ENCODE peak calls at places on chromosomes 2 and 18, in ten cellular contexts. One of them, this sample, is unnamed.

GRCh38 chr2:2542316-2542715 is 211.2 kb upstream of the MYT1L start:
- DNase-seq in ovary: no peak
- DNase-seq in effector memory CD8-positive, alpha-beta T cell: no peak
- DNase-seq in kidney tubule cell: no peak
- DNase-seq in NCI-H510A: no peak
- DNase-seq in T-cell: no peak
- DNase-seq in left cardiac atrium: no peak
- DNase-seq in Calu3: no peak
- DNase-seq in Panc1: no peak
- DNase-seq in SJSA1: no peak
- DNase-seq in this sample: no peak

GRCh38 chr2:241858206-241859016 is at the start of gene PDCD1:
- DNase-seq in ovary: peak; percentile 74
- DNase-seq in NCI-H510A: no peak
- DNase-seq in Calu3: peak; percentile 31
- DNase-seq in Panc1: no peak
- DNase-seq in kidney tubule cell: peak; percentile 50
- DNase-seq in T-cell: peak; percentile 47
- DNase-seq in SJSA1: no peak
- DNase-seq in left cardiac atrium: peak; percentile 50
- DNase-seq in effector memory CD8-positive, alpha-beta T cell: no peak
- DNase-seq in this sample: no peak

GRCh38 chr2:120228503-120228902 is 5.3 kb upstream of the TMEM185B start:
- DNase-seq in left cardiac atrium: no peak
- DNase-seq in NCI-H510A: no peak
- DNase-seq in Calu3: no peak
- DNase-seq in effector memory CD8-positive, alpha-beta T cell: no peak
- DNase-seq in kidney tubule cell: peak; percentile 34
- DNase-seq in ovary: no peak
- DNase-seq in Panc1: no peak
- DNase-seq in SJSA1: no peak
- DNase-seq in T-cell: no peak
- DNase-seq in this sample: peak; percentile 25

GRCh38 chr2:21281876-21282514 is 158.2 kb downstream of the TDRD15 start:
- DNase-seq in Panc1: no peak
- DNase-seq in SJSA1: no peak
- DNase-seq in T-cell: no peak
- DNase-seq in kidney tubule cell: no peak
- DNase-seq in Calu3: no peak
- DNase-seq in left cardiac atrium: no peak
- DNase-seq in NCI-H510A: no peak
- DNase-seq in effector memory CD8-positive, alpha-beta T cell: no peak
- DNase-seq in ovary: no peak
- DNase-seq in this sample: no peak

GRCh38 chr18:13581055-13581454 is 145.3 kb downstream of the FAM210A start:
- DNase-seq in ovary: no peak
- DNase-seq in left cardiac atrium: no peak
- DNase-seq in Calu3: no peak
- DNase-seq in T-cell: no peak
- DNase-seq in SJSA1: no peak
- DNase-seq in kidney tubule cell: no peak
- DNase-seq in Panc1: no peak
- DNase-seq in effector memory CD8-positive, alpha-beta T cell: no peak
- DNase-seq in NCI-H510A: no peak
- DNase-seq in this sample: no peak

GRCh38 chr2:197209742-197210408 is 100.7 kb downstream of the ANKRD44 start:
- DNase-seq in effector memory CD8-positive, alpha-beta T cell: no peak
- DNase-seq in ovary: no peak
- DNase-seq in left cardiac atrium: no peak
- DNase-seq in Panc1: no peak
- DNase-seq in kidney tubule cell: peak; percentile 94
- DNase-seq in Calu3: peak; percentile 62
- DNase-seq in T-cell: no peak
- DNase-seq in NCI-H510A: no peak
- DNase-seq in SJSA1: no peak
- DNase-seq in this sample: peak; percentile 39

GRCh38 chr2:15363142-15363541 is 198.0 kb downstream of the NBAS start:
- DNase-seq in Panc1: no peak
- DNase-seq in Calu3: no peak
- DNase-seq in effector memory CD8-positive, alpha-beta T cell: no peak
- DNase-seq in T-cell: no peak
- DNase-seq in left cardiac atrium: no peak
- DNase-seq in ovary: no peak
- DNase-seq in NCI-H510A: no peak
- DNase-seq in kidney tubule cell: peak; percentile 67
- DNase-seq in SJSA1: no peak
- DNase-seq in this sample: no peak

GRCh38 chr2:74048147-74048546 is 63.4 kb downstream of the TET3 start:
- DNase-seq in left cardiac atrium: no peak
- DNase-seq in ovary: no peak
- DNase-seq in Panc1: no peak
- DNase-seq in SJSA1: no peak
- DNase-seq in Calu3: no peak
- DNase-seq in T-cell: no peak
- DNase-seq in NCI-H510A: no peak
- DNase-seq in kidney tubule cell: no peak
- DNase-seq in effector memory CD8-positive, alpha-beta T cell: no peak
- DNase-seq in this sample: no peak

GRCh38 chr2:128341621-128342020 is 23.0 kb upstream of the HS6ST1 start:
- DNase-seq in NCI-H510A: no peak
- DNase-seq in Calu3: no peak
- DNase-seq in SJSA1: no peak
- DNase-seq in kidney tubule cell: no peak
- DNase-seq in Panc1: no peak
- DNase-seq in left cardiac atrium: no peak
- DNase-seq in effector memory CD8-positive, alpha-beta T cell: no peak
- DNase-seq in T-cell: no peak
- DNase-seq in ovary: no peak
- DNase-seq in this sample: no peak

GRCh38 chr2:127014630-127015029 is 92.3 kb downstream of the BIN1 start:
- DNase-seq in SJSA1: peak; percentile 7
- DNase-seq in Calu3: no peak
- DNase-seq in kidney tubule cell: peak; percentile 26
- DNase-seq in effector memory CD8-positive, alpha-beta T cell: no peak
- DNase-seq in T-cell: no peak
- DNase-seq in ovary: no peak
- DNase-seq in left cardiac atrium: no peak
- DNase-seq in NCI-H510A: no peak
- DNase-seq in Panc1: peak; percentile 73
- DNase-seq in this sample: no peak

GRCh38 chr18:63646916-63647315 is 2.9 kb upstream of the SERPINB4 start:
- DNase-seq in Panc1: no peak
- DNase-seq in left cardiac atrium: no peak
- DNase-seq in NCI-H510A: no peak
- DNase-seq in effector memory CD8-positive, alpha-beta T cell: no peak
- DNase-seq in Calu3: no peak
- DNase-seq in T-cell: no peak
- DNase-seq in ovary: no peak
- DNase-seq in SJSA1: no peak
- DNase-seq in kidney tubule cell: no peak
- DNase-seq in this sample: no peak

GRCh38 chr18:76923485-76924085 is 101.2 kb downstream of the ZNF236 start:
- DNase-seq in left cardiac atrium: no peak
- DNase-seq in T-cell: no peak
- DNase-seq in NCI-H510A: no peak
- DNase-seq in SJSA1: peak; percentile 5
- DNase-seq in effector memory CD8-positive, alpha-beta T cell: no peak
- DNase-seq in Calu3: peak; percentile 55
- DNase-seq in Panc1: peak; percentile 15
- DNase-seq in ovary: no peak
- DNase-seq in kidney tubule cell: peak; percentile 43
- DNase-seq in this sample: no peak

GRCh38 chr2:223612501-223612900 is 10.3 kb upstream of the SCG2 start:
- DNase-seq in Calu3: no peak
- DNase-seq in T-cell: no peak
- DNase-seq in NCI-H510A: no peak
- DNase-seq in SJSA1: no peak
- DNase-seq in left cardiac atrium: no peak
- DNase-seq in kidney tubule cell: no peak
- DNase-seq in Panc1: no peak
- DNase-seq in ovary: no peak
- DNase-seq in effector memory CD8-positive, alpha-beta T cell: no peak
- DNase-seq in this sample: no peak

GRCh38 chr2:1037066-1037465 is 86.4 kb downstream of the SNTG2 start:
- DNase-seq in Panc1: no peak
- DNase-seq in SJSA1: no peak
- DNase-seq in NCI-H510A: no peak
- DNase-seq in kidney tubule cell: no peak
- DNase-seq in effector memory CD8-positive, alpha-beta T cell: no peak
- DNase-seq in Calu3: no peak
- DNase-seq in ovary: no peak
- DNase-seq in left cardiac atrium: no peak
- DNase-seq in T-cell: no peak
- DNase-seq in this sample: no peak

GRCh38 chr2:11121099-11121822 is 34.0 kb upstream of the SLC66A3 start:
- DNase-seq in effector memory CD8-positive, alpha-beta T cell: no peak
- DNase-seq in Calu3: no peak
- DNase-seq in ovary: no peak
- DNase-seq in kidney tubule cell: peak; percentile 36
- DNase-seq in NCI-H510A: no peak
- DNase-seq in left cardiac atrium: no peak
- DNase-seq in SJSA1: no peak
- DNase-seq in Panc1: no peak
- DNase-seq in T-cell: no peak
- DNase-seq in this sample: no peak

This sample was measured in Jurkat, Clone E6-1.